ENCODE peak calls at places on chromosome 5, in six cellular contexts. W, Q, R, O, T and P are unnamed samples.

GRCh38 chr5:119412828-119413227 is 39.5 kb upstream of the HSD17B4 start:
- DNase-seq in Q (no peak), R (no peak), T (no peak), O (no peak), W (no peak), P (no peak)

GRCh38 chr5:151066920-151067319 is 13.9 kb downstream of the TNIP1 start:
- DNase-seq in R (no peak), W (no peak), Q (no peak), O (peak), T (no peak), P (no peak)

GRCh38 chr5:141814064-141814982 is 63.9 kb downstream of the PCDH1 start:
- DNase-seq in R (no peak), T (peak), W (peak), Q (peak), O (peak), P (peak)

GRCh38 chr5:61603211-61603908 is 271.3 kb downstream of the ZSWIM6 start:
- DNase-seq in R (no peak), W (peak), Q (no peak), O (no peak), T (no peak), P (no peak)

GRCh38 chr5:127330116-127330515 is 39.5 kb downstream of the MEGF10 start:
- DNase-seq in Q (no peak), O (no peak), R (no peak), T (no peak), W (no peak), P (no peak)

GRCh38 chr5:50667079-50667652 is 729 bp downstream of the PARP8 start:
- DNase-seq in R (no peak), O (no peak), W (peak), Q (no peak), T (peak), P (peak)

GRCh38 chr5:135377751-135378680 is 21.0 kb downstream of the MACROH2A1 start:
- DNase-seq in T (no peak), R (no peak), O (no peak), W (no peak), Q (no peak), P (no peak)

GRCh38 chr5:170427672-170428236 is 38.6 kb upstream of the KCNMB1 start:
- DNase-seq in W (no peak), T (no peak), O (no peak), Q (no peak), R (no peak), P (no peak)

GRCh38 chr5:158560170-158560569 is 539.5 kb downstream of the EBF1 start:
- DNase-seq in O (no peak), R (no peak), W (no peak), Q (no peak), T (no peak), P (no peak)

GRCh38 chr5:95617057-95617456 is 2.8 kb upstream of the GPR150 start:
- DNase-seq in Q (no peak), O (no peak), W (no peak), T (no peak), R (no peak), P (no peak)

GRCh38 chr5:127988149-127988755 is 95.3 kb upstream of the SLC12A2 start:
- DNase-seq in T (no peak), Q (no peak), O (no peak), R (peak), W (peak), P (no peak)

GRCh38 chr5:37615184-37615583 is 224.7 kb downstream of the GDNF start:
- DNase-seq in T (no peak), Q (no peak), W (peak), R (peak), O (no peak), P (no peak)

GRCh38 chr5:76820491-76820890 is 1.7 kb downstream of the F2RL1 start:
- DNase-seq in T (no peak), O (no peak), W (no peak), Q (no peak), R (no peak), P (no peak)

GRCh38 chr5:16669776-16670175 is 53.0 kb upstream of the RETREG1 start:
- DNase-seq in Q (no peak), R (peak), W (no peak), O (no peak), T (no peak), P (no peak)

GRCh38 chr5:150304481-150305081 is 1.9 kb upstream of the ARSI start:
- DNase-seq in W (no peak), T (no peak), R (no peak), O (no peak), Q (no peak), P (no peak)

GRCh38 chr5:124923131-124923530 is 176.7 kb upstream of the ZNF608 start:
- DNase-seq in T (no peak), O (no peak), W (no peak), Q (no peak), R (no peak), P (no peak)

GRCh38 chr5:149628221-149628620 is 46.9 kb downstream of the ARHGEF37 start:
- DNase-seq in T (no peak), Q (no peak), R (no peak), W (no peak), O (no peak), P (no peak)

GRCh38 chr5:120098902-120099301 is 365.2 kb upstream of the PRR16 start:
- DNase-seq in R (no peak), W (no peak), O (no peak), Q (no peak), T (no peak), P (no peak)

GRCh38 chr5:143445726-143446125 is 42.2 kb upstream of the NR3C1 start:
- DNase-seq in O (no peak), Q (no peak), T (no peak), R (no peak), W (no peak), P (no peak)

GRCh38 chr5:103883143-103883542 is 320.6 kb upstream of the NUDT12 start:
- DNase-seq in Q (no peak), R (no peak), W (no peak), O (no peak), T (no peak), P (no peak)

GRCh38 chr5:82459626-82460025 is 181.5 kb upstream of the RPS23 start:
- DNase-seq in R (no peak), T (no peak), W (no peak), Q (no peak), O (no peak), P (no peak)

GRCh38 chr5:80082731-80083114 is 47.6 kb downstream of the THBS4 start:
- DNase-seq in R (no peak), O (peak), Q (peak), T (peak), W (peak), P (peak)

GRCh38 chr5:87079219-87079618 is 188.5 kb upstream of the RASA1 start:
- DNase-seq in Q (no peak), W (no peak), O (no peak), R (no peak), T (no peak), P (no peak)

GRCh38 chr5:10485142-10485795 is 43.6 kb downstream of the ROPN1L start:
- DNase-seq in Q (no peak), W (peak), R (no peak), O (no peak), T (no peak), P (no peak)

GRCh38 chr5:176875783-176876505 is 23.2 kb downstream of the HK3 start:
- DNase-seq in T (peak), O (peak), W (no peak), Q (no peak), R (no peak), P (no peak)

GRCh38 chr5:81316581-81316980 is 15.2 kb downstream of the ZCCHC9 start:
- DNase-seq in W (no peak), R (no peak), T (no peak), Q (no peak), O (no peak), P (no peak)

GRCh38 chr5:151569132-151570046 is 21.7 kb downstream of the FAT2 start:
- DNase-seq in W (no peak), R (no peak), T (peak), O (peak), Q (no peak), P (no peak)

GRCh38 chr5:102856374-102856748 is 101.3 kb downstream of the PAM start:
- DNase-seq in T (no peak), R (peak), O (no peak), W (peak), Q (no peak), P (no peak)

GRCh38 chr5:152883061-152883460 is 478.0 kb upstream of the NMUR2 start:
- DNase-seq in O (no peak), R (no peak), Q (no peak), W (no peak), T (no peak), P (no peak)

GRCh38 chr5:15740383-15740782 is 240.4 kb downstream of the FBXL7 start:
- DNase-seq in W (no peak), O (no peak), T (no peak), R (no peak), Q (no peak), P (no peak)